ENCODE peak calls at places on chromosome X, in four cellular contexts. B is iPS-NIHi11, O is thyroid gland, A is esophagus muscularis mucosa. D is an unnamed sample.

GRCh38 chrX:132855760-132856341 is 102.6 kb downstream of the HS6ST2 start:
- DNase-seq in O (no peak), A (no peak), B (no peak), D (no peak)

GRCh38 chrX:34406580-34406979 is 250.5 kb downstream of the TMEM47 start:
- DNase-seq in B (no peak), A (no peak), O (no peak), D (no peak)

GRCh38 chrX:12685541-12685940 is 105.7 kb upstream of the PRPS2 start:
- DNase-seq in A (no peak), B (no peak), O (no peak), D (no peak)

GRCh38 chrX:17788439-17788838 is 51.1 kb downstream of the SCML1 start:
- DNase-seq in A (no peak), O (peak; percentile 59), B (peak; percentile 67), D (no peak)

GRCh38 chrX:24027985-24028384 is 999 bp upstream of the KLHL15 start:
- DNase-seq in A (no peak), O (no peak), B (peak; percentile 12), D (no peak)

GRCh38 chrX:420496-421223 is 34.0 kb upstream of the PPP2R3B start:
- DNase-seq in A (no peak), B (no peak), O (no peak), D (no peak)

GRCh38 chrX:100731441-100732281 is at the start of gene SYTL4:
- DNase-seq in A (no peak), O (peak; percentile 42), B (peak; percentile 64), D (no peak)

GRCh38 chrX:69321006-69321655 is 155.9 kb upstream of the PJA1 start:
- DNase-seq in B (no peak), A (peak; percentile 39), O (no peak), D (peak; percentile 42)

GRCh38 chrX:68249401-68249831 is 183.9 kb downstream of the OPHN1 start:
- DNase-seq in B (no peak), A (peak; percentile 90), O (no peak), D (no peak)

GRCh38 chrX:136251042-136251991 is at the start of gene MAP7D3:
- DNase-seq in A (no peak), B (peak; percentile 82), O (peak; percentile 63), D (no peak)

GRCh38 chrX:111375747-111376146 is 36.2 kb downstream of the DCX start:
- DNase-seq in A (no peak), O (no peak), B (peak; percentile 23), D (no peak)

GRCh38 chrX:56232221-56233082 is at the start of gene KLF8:
- DNase-seq in A (peak; percentile 89), B (peak; percentile 59), O (peak; percentile 57), D (no peak)

GRCh38 chrX:2967998-2968909 is 38.1 kb upstream of the ARSH start:
- DNase-seq in B (no peak), O (peak; percentile 2), A (no peak), D (no peak)

GRCh38 chrX:121571333-121571732 is 523.9 kb downstream of the GLUD2 start:
- DNase-seq in A (no peak), B (no peak), O (no peak), D (no peak)

GRCh38 chrX:71911023-71911730 is 532 bp downstream of the NHSL2 start:
- DNase-seq in A (no peak), B (peak; percentile 60), O (peak; percentile 26), D (no peak)

GRCh38 chrX:41558531-41558930 is 111.4 kb downstream of the NYX start:
- DNase-seq in A (no peak), B (peak; percentile 5), O (no peak), D (no peak)

GRCh38 chrX:39203427-39203826 is 402.2 kb downstream of the MID1IP1 start:
- DNase-seq in A (no peak), O (no peak), B (no peak), D (no peak)

GRCh38 chrX:119790977-119791436 is 423 bp downstream of the RPL39 start:
- DNase-seq in A (no peak), O (peak; percentile 40), B (no peak), D (no peak)

GRCh38 chrX:150581093-150581775 is 12.8 kb downstream of the MTM1 start:
- DNase-seq in B (no peak), O (no peak), A (no peak), D (no peak)

D was measured in vagina.